ENCODE peak calls at places on chromosome 3, in eight cellular contexts. U is heart right ventricle, K is WTC11, B is transverse colon, C is mesothelial cell of epicardium, E is GM20000, W is B cell, Y is GM10248. R is an unnamed sample.

GRCh38 chr3:28252016-28252415 is 10.6 kb downstream of the CMC1 start:
- DNase-seq in U (no peak), K (no peak), B (no peak), C (no peak), E (no peak), W (no peak), Y (no peak), R (no peak)

GRCh38 chr3:48404440-48405342 is 25.2 kb downstream of the PLXNB1 start:
- DNase-seq in U (no peak), K (no peak), B (no peak), C (no peak), E (peak), W (no peak), Y (no peak), R (no peak)

GRCh38 chr3:86578071-86578470 is 412.9 kb downstream of the VGLL3 start:
- DNase-seq in U (no peak), K (no peak), B (no peak), C (no peak), E (no peak), W (no peak), Y (no peak), R (no peak)

GRCh38 chr3:172666873-172667694 is 43.8 kb downstream of the NCEH1 start:
- DNase-seq in U (peak), K (peak), B (peak), C (peak), E (peak), W (peak), Y (peak), R (peak)

GRCh38 chr3:12679468-12679867 is 15.6 kb upstream of the RAF1 start:
- DNase-seq in U (no peak), K (no peak), B (no peak), C (no peak), E (no peak), W (no peak), Y (no peak), R (no peak)

GRCh38 chr3:58403513-58404109 is 30.0 kb downstream of the PDHB start:
- DNase-seq in U (no peak), K (peak), B (no peak), C (no peak), E (no peak), W (no peak), Y (no peak), R (no peak)

GRCh38 chr3:18586076-18586475 is 160.9 kb upstream of the SATB1 start:
- DNase-seq in U (no peak), K (no peak), B (no peak), C (no peak), E (no peak), W (no peak), Y (no peak), R (no peak)

GRCh38 chr3:11878837-11879236 is 32.2 kb upstream of the TAMM41 start:
- DNase-seq in U (no peak), K (no peak), B (no peak), C (no peak), E (no peak), W (no peak), Y (no peak), R (no peak)

GRCh38 chr3:117219296-117219695 is 509.7 kb downstream of the TUSC7 start:
- DNase-seq in U (no peak), K (no peak), B (no peak), C (no peak), E (no peak), W (no peak), Y (no peak), R (no peak)

GRCh38 chr3:179108091-179108490 is 36.5 kb upstream of the ZMAT3 start:
- DNase-seq in U (no peak), K (no peak), B (no peak), C (no peak), E (no peak), W (no peak), Y (no peak), R (no peak)

GRCh38 chr3:153623834-153624233 is 461.8 kb downstream of the RAP2B start:
- DNase-seq in U (no peak), K (no peak), B (no peak), C (no peak), E (no peak), W (no peak), Y (no peak), R (no peak)

GRCh38 chr3:153628591-153628990 is 466.6 kb downstream of the RAP2B start:
- DNase-seq in U (peak), K (no peak), B (no peak), C (no peak), E (peak), W (no peak), Y (no peak), R (no peak)

GRCh38 chr3:153626158-153626557 is 464.1 kb downstream of the RAP2B start:
- DNase-seq in U (no peak), K (no peak), B (no peak), C (no peak), E (no peak), W (no peak), Y (no peak), R (no peak)

GRCh38 chr3:153624310-153625030 is 462.4 kb downstream of the RAP2B start:
- DNase-seq in U (no peak), K (no peak), B (no peak), C (no peak), E (no peak), W (no peak), Y (no peak), R (no peak)

GRCh38 chr3:153625506-153625905 is 463.5 kb downstream of the RAP2B start:
- DNase-seq in U (no peak), K (no peak), B (no peak), C (no peak), E (no peak), W (no peak), Y (no peak), R (no peak)
- TF ChIP-seq CTCF in U (no peak), K (no peak), B (no peak), C (no peak), E (no peak), W (no peak), Y (no peak), R (no peak)

GRCh38 chr3:142866841-142867631 is 21.8 kb downstream of the PCOLCE2 start:
- DNase-seq in U (no peak), K (peak), B (no peak), C (no peak), E (no peak), W (no peak), Y (no peak), R (no peak)
- TF ChIP-seq CTCF in U (no peak), K (no peak), B (no peak), C (no peak), E (no peak), W (no peak), Y (no peak), R (no peak)

DNA sequence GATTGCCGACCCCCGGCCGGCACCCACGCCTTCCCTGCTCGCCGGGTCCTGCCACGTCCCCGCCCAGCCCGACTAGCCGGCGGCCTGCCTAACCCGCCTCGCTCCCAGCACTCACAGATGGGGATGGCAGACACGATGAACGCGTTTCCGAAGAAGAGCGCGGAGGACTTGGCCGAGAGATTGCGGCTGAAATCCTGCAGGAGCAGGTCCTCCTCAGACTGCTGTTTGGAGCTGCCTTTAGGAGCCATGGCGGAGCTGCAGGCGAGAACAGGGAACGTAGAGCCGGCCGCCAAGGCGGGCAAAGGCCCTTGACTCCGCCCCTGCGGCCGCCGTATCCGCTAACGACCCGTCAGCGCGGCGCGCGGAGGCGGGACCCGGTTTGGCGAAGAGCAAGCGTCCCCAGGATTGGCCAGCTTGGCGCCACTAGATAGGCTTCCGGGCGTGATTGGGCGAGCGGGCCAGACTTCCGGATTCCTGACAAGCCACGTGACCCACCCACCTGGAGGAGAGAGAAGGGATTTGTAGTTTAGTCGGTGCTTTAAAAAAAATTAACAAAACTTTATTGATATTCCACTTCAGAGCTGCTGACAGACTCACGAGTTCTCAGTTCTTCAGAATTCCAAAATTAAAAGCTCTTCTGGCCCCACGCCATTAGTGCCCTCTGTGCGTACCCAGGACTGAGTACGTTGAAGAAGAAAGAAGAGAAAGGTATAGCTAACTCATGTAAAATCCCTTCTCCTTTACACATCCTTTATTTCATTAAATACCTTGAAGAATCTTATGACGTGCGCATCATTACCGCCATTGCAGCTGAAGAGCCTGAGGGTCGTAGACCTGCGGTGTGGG is at the start of gene SSR3:
- DNase-seq in U (peak), K (peak), B (peak), C (peak), E (peak), W (peak), Y (peak), R (peak)
- TF ChIP-seq CTCF in U (peak), K (no peak), B (peak), C (peak), E (no peak), W (no peak), Y (no peak), R (no peak)

DNA sequence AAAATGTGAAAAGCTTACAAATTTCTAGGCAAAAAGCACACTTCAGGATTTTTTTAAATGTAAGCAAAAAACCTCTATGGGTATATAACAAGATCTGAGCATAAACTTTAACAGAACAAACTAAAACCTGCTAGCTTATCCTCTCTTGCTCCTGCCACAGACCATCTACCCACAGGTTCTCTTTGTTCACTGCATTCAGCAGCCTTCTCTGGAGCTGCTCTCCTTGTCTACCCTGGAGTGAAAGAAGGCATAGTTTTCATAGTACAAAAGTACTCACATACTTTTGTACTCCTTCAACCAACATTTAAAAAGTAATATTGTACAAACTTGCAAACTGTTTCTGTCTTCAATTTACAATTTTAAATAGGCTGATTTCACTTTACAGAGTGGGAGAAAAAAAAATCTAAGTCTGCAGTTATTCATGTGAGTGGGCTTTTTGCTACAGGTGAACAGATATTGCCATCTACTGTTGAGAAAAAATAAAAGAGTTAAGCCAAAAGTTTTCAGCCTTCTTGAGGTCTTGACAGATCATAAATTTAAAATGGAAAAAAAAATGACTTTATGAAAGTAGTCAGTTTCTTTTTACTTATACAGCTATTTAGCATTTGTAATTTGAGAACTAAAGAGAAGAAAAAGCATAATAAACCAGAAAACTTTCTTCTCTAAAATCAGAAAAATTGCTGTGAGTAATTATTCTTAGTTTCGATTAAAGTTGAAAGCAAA is 20.4 kb downstream of the TERC start:
- DNase-seq in U (no peak), K (no peak), B (no peak), C (no peak), E (no peak), W (peak), Y (no peak), R (no peak)
- TF ChIP-seq CTCF in U (peak), K (no peak), B (no peak), C (no peak), E (peak), W (peak), Y (peak), R (no peak)

GRCh38 chr3:122356402-122356801 is 26.6 kb downstream of the MIX23 start:
- DNase-seq in U (no peak), K (peak), B (peak), C (no peak), E (peak), W (no peak), Y (peak), R (peak)
- TF ChIP-seq CTCF in U (peak), K (no peak), B (peak), C (no peak), E (peak), W (peak), Y (peak), R (peak)

DNA sequence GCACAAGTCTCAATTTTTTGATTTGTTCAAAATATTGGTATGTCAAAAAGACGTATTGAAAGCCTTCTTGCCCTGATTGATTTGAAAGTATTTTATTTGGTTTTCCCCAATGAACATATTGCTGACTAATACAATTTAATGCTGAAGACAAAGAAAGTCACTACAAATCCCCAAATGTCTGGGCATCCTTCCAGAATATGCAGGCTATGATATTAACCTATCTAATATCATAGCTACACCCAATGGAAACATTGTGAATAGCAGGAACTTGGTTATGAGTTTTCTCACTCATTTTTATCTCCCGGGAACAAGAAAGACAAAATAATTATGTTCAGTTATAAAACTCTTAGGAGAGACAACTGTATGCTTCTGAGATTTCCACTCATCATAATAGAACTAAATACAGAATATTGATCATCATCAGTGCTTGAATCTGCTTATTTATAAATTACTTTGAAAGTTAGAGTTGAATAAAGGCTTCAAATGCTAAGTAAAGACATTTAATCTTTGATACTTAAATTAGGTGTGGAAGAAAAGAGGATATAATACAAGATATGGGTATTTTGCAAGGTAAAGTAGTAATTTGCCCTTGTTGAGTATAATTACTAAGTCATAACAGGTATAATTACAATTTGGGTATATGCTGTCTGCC is 483.9 kb downstream of the RBMS3 start:
- DNase-seq in U (peak), K (no peak), B (no peak), C (no peak), E (no peak), W (no peak), Y (no peak), R (peak)
- TF ChIP-seq CTCF in U (peak), K (no peak), B (peak), C (peak), E (no peak), W (no peak), Y (peak), R (peak)

GRCh38 chr3:51718547-51719412 is 11.9 kb downstream of the GRM2 start:
- DNase-seq in U (peak), K (peak), B (peak), C (no peak), E (peak), W (peak), Y (peak), R (no peak)
- TF ChIP-seq CTCF in U (peak), K (peak), B (peak), C (no peak), E (peak), W (peak), Y (peak), R (peak)

GRCh38 chr3:195137638-195138588 is 133.0 kb downstream of the XXYLT1 start:
- DNase-seq in U (no peak), K (no peak), B (no peak), C (no peak), E (no peak), W (no peak), Y (no peak), R (no peak)

GRCh38 chr3:195140410-195140809 is 130.5 kb downstream of the XXYLT1 start:
- DNase-seq in U (no peak), K (no peak), B (no peak), C (no peak), E (no peak), W (no peak), Y (no peak), R (no peak)

GRCh38 chr3:195140816-195141793 is 129.9 kb downstream of the XXYLT1 start:
- DNase-seq in U (no peak), K (no peak), B (no peak), C (no peak), E (no peak), W (no peak), Y (no peak), R (no peak)

GRCh38 chr3:195139091-195139875 is 131.7 kb downstream of the XXYLT1 start:
- DNase-seq in U (no peak), K (no peak), B (no peak), C (no peak), E (peak), W (no peak), Y (peak), R (no peak)

GRCh38 chr3:195139876-195140240 is 131.1 kb downstream of the XXYLT1 start:
- DNase-seq in U (no peak), K (no peak), B (no peak), C (no peak), E (no peak), W (no peak), Y (no peak), R (no peak)
- TF ChIP-seq CTCF in U (no peak), K (no peak), B (no peak), C (no peak), E (no peak), W (no peak), Y (no peak), R (no peak)

R was measured in HFF-Myc.